ENCODE peak calls at places on chromosomes 16 and 17, in seven cellular contexts. T is IMR-90, U is left ventricle myocardium inferior, M is osteoblast, R is SJSA1, Z is heart left ventricle, N is ascending aorta. P is an unnamed sample. For H3K36me3 and H3K27me3, the result is how much of the 10 kb centered on the place peaks cover.

GRCh38 chr16:67697813-67698212 is 21.3 kb downstream of the GFOD2 start:
- DNase-seq in T (no peak), U (no peak), M (no peak), R (no peak), Z (no peak), N (no peak), P (no peak)

GRCh38 chr17:68440526-68440925 is 16.8 kb downstream of the WIPI1 start:
- DNase-seq in T (no peak), U (no peak), M (no peak), R (no peak), Z (no peak), N (no peak), P (no peak)

GRCh38 chr17:45131616-45132301 is 556 bp downstream of the PLCD3 start:
- DNase-seq in T (no peak), U (peak), M (peak), R (peak), Z (peak), N (no peak), P (no peak)

GRCh38 chr16:85321856-85322271 is 209.6 kb upstream of the CIBAR2 start:
- DNase-seq in T (peak), U (peak), M (peak), R (peak), Z (peak), N (peak), P (peak)

GRCh38 chr16:85602831-85603755 is 10.0 kb upstream of the GSE1 start:
- DNase-seq in T (no peak), U (no peak), M (no peak), R (no peak), Z (no peak), N (no peak), P (no peak)

GRCh38 chr16:49748322-49748721 is 107.6 kb downstream of the ZNF423 start:
- DNase-seq in T (no peak), U (no peak), M (no peak), R (no peak), Z (peak), N (no peak), P (no peak)

GRCh38 chr16:75251280-75252048 is at the start of gene BCAR1:
- DNase-seq in T (peak), U (peak), M (peak), R (peak), Z (peak), N (peak), P (peak)

GRCh38 chr17:7632492-7632894 is 2.6 kb downstream of the SHBG start:
- DNase-seq in T (peak), U (no peak), M (peak), R (no peak), Z (no peak), N (no peak), P (no peak)

GRCh38 chr17:14299261-14300093 is 1.4 kb upstream of the HS3ST3B1 start:
- DNase-seq in T (no peak), U (no peak), M (peak), R (no peak), Z (no peak), N (no peak), P (no peak)

GRCh38 chr16:27595993-27596392 is 46.0 kb downstream of the KATNIP start:
- DNase-seq in T (peak), U (no peak), M (no peak), R (no peak), Z (no peak), N (no peak), P (no peak)

GRCh38 chr16:3017806-3018506 is at the start of gene CLDN6:
- DNase-seq in T (no peak), U (no peak), M (no peak), R (no peak), Z (no peak), N (no peak), P (no peak)

GRCh38 chr17:62840871-62841270 is 32.8 kb upstream of the MARCHF10 start:
- DNase-seq in T (no peak), U (no peak), M (no peak), R (no peak), Z (no peak), N (no peak), P (no peak)

GRCh38 chr17:147796-148740 is 10.7 kb downstream of the SCGB1C2 start:
- DNase-seq in T (no peak), U (peak), M (no peak), R (no peak), Z (peak), N (no peak), P (no peak)

GRCh38 chr17:73156887-73157870 is 7.6 kb upstream of the SSTR2 start:
- DNase-seq in T (no peak), U (no peak), M (no peak), R (no peak), Z (no peak), N (no peak), P (no peak)

GRCh38 chr17:1480747-1481465 is 11.6 kb downstream of the MYO1C start:
- DNase-seq in T (peak), U (no peak), M (peak), R (no peak), Z (no peak), N (no peak), P (no peak)

GRCh38 chr17:1484060-1484535 is 8.4 kb downstream of the MYO1C start:
- DNase-seq in T (no peak), U (no peak), M (peak), R (no peak), Z (no peak), N (no peak), P (no peak)

GRCh38 chr17:1484586-1485310 is 7.7 kb downstream of the MYO1C start:
- DNase-seq in T (no peak), U (peak), M (peak), R (peak), Z (peak), N (no peak), P (no peak)

GRCh38 chr17:1482686-1483445 is 9.6 kb downstream of the MYO1C start:
- DNase-seq in T (no peak), U (peak), M (peak), R (no peak), Z (peak), N (no peak), P (no peak)

GRCh38 chr17:1481736-1482135 is 10.8 kb downstream of the MYO1C start:
- DNase-seq in T (no peak), U (peak), M (peak), R (no peak), Z (no peak), N (no peak), P (no peak)
- H3K36me3 ChIP-seq in T (half or more), U (half or more), M (half or more), R (half or more), Z (half or more), N (half or more), P (under half)

GRCh38 chr17:9032151-9032550 is 10.8 kb downstream of the NTN1 start:
- DNase-seq in T (no peak), U (no peak), M (no peak), R (no peak), Z (no peak), N (no peak), P (no peak)

GRCh38 chr17:9028632-9029570 is 7.6 kb downstream of the NTN1 start:
- DNase-seq in T (no peak), U (no peak), M (no peak), R (no peak), Z (no peak), N (no peak), P (no peak)

GRCh38 chr17:9024497-9024896 is 3.2 kb downstream of the NTN1 start:
- DNase-seq in T (no peak), U (no peak), M (peak), R (no peak), Z (no peak), N (no peak), P (no peak)

GRCh38 chr17:9026741-9027140 is 5.4 kb downstream of the NTN1 start:
- DNase-seq in T (no peak), U (no peak), M (no peak), R (no peak), Z (no peak), N (no peak), P (no peak)

DNA sequence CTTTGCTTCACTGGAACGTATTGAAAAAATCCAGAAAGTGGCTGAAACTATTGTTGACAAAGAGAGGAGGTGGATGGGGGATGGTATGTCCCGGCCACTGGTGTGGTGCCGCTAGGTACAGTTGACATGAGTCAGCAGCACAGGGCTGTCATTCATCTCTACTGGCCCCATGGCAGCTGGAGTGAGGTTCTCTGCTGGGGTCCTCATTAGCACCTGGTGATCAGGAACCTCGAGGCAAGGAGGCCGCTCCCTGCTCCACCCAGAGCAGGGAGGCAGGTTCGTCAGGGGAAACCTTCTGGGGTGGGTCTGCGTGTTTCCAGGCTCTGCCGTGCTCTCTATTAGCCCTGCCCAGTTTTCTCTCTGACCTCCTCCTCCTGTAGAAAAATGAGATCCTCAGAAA is 6.9 kb downstream of the NTN1 start:
- DNase-seq in T (no peak), U (no peak), M (no peak), R (peak), Z (no peak), N (no peak), P (no peak)
- H3K27me3 ChIP-seq in T (under half), U (half or more), M (under half), R (under half), Z (under half), N (under half), P (under half)

GRCh38 chr17:38908676-38909181 is 16.7 kb upstream of the LASP1NB start:
- DNase-seq in T (no peak), U (no peak), M (peak), R (no peak), Z (no peak), N (no peak), P (no peak)
- H3K36me3 ChIP-seq in T (half or more), U (under half), M (half or more), R (half or more), Z (under half), N (under half), P (half or more)

GRCh38 chr17:3035256-3035967 is 28.0 kb downstream of the OR1D5 start:
- DNase-seq in T (no peak), U (no peak), M (no peak), R (no peak), Z (no peak), N (no peak), P (no peak)
- H3K27me3 ChIP-seq in T (under half), U (under half), M (under half), R (under half), Z (under half), N (under half), P (under half)

GRCh38 chr17:57628421-57628820 is 116.7 kb downstream of the CCDC182 start:
- DNase-seq in T (no peak), U (no peak), M (no peak), R (no peak), Z (no peak), N (no peak), P (no peak)
- H3K36me3 ChIP-seq in T (under half), U (under half), M (under half), R (under half), Z (under half), N (under half), P (under half)

DNA sequence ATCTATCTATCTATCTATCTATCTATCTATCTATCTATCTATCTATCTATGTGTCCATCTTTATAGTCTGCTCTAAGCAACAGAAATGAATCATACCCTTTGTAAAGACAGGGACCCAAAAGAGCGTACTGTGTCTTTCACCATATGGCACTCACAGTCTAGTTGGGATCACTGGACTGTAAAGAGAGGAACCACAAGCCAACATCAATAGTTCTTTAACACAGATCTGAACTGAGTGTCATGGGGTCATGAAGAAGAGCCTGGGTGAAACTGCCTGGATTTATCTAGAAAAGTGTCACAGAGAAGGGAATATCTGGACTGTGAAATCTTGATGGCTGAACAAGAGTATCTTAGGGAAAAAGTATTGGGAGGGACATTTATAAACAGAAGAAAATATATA is 619.1 kb upstream of the SOX9 start:
- DNase-seq in T (no peak), U (no peak), M (no peak), R (no peak), Z (no peak), N (no peak), P (no peak)
- H3K27me3 ChIP-seq in T (under half), U (under half), M (under half), R (under half), Z (under half), N (under half), P (under half)

GRCh38 chr17:59695943-59696681 is 11.1 kb downstream of the PTRH2 start:
- DNase-seq in T (no peak), U (no peak), M (no peak), R (no peak), Z (no peak), N (no peak), P (no peak)

GRCh38 chr17:59699786-59700185 is 7.4 kb downstream of the PTRH2 start:
- DNase-seq in T (no peak), U (no peak), M (no peak), R (no peak), Z (no peak), N (no peak), P (no peak)

GRCh38 chr17:59696682-59697277 is 10.4 kb downstream of the PTRH2 start:
- DNase-seq in T (no peak), U (no peak), M (no peak), R (no peak), Z (no peak), N (no peak), P (no peak)

GRCh38 chr17:59699218-59699617 is 8.0 kb downstream of the PTRH2 start:
- DNase-seq in T (no peak), U (no peak), M (no peak), R (no peak), Z (no peak), N (no peak), P (no peak)

DNA sequence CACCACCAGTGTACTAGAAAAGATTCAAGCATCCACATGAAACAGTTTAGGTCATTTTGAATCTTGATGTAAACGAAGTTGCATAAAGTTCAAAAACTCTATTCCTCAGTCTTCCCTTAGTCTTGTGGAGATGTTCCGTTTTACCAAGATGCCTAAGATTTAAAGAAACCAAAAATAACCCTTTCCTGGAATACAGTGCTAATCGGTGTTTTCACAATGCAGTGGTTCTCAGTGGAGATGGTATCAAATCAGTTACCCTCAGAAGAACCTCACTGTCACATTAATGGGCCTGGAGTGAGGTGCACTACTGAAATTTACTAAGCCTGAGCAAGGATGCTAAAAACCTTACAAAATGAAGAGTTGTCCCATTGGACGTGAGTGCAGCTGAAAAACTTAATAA is 9.1 kb downstream of the PTRH2 start:
- DNase-seq in T (no peak), U (no peak), M (no peak), R (no peak), Z (no peak), N (no peak), P (no peak)
- H3K36me3 ChIP-seq in T (under half), U (half or more), M (half or more), R (half or more), Z (under half), N (half or more), P (half or more)

P was measured in brain microvascular endothelial cell.